ENCODE peak calls at places on chromosomes 11 and 22, in five cellular contexts. J is ACHN; M is pancreas; C is kidney glomerular epithelial cell; H is activated T-helper 9 cell treated with anti-CD3 and anti-CD28 coated beads, Interleukin-2, amount 50 U/mL, for 16 hours. Z is an unnamed sample.
A peak's percentile ranks its signal among the peaks of the same experiment; 100 is the strongest.

GRCh38 chr11:69374110-69374981 is 80.4 kb downstream of the MYEOV start:
- DNase-seq in H (no peak), J (no peak), M (no peak), C (no peak), Z (no peak)

GRCh38 chr11:61045271-61045670 is 57.0 kb upstream of the CD5 start:
- DNase-seq in H (no peak), J (no peak), M (no peak), C (no peak), Z (no peak)

GRCh38 chr11:114279778-114280532 is 16.2 kb upstream of the NNMT start:
- DNase-seq in J (no peak), H (no peak), C (no peak), M (no peak), Z (peak; percentile 77)

GRCh38 chr11:3836903-3837302 is 3.9 kb downstream of the RHOG start:
- DNase-seq in J (no peak), M (no peak), C (no peak), H (no peak), Z (no peak)

GRCh38 chr11:3853935-3854659 is 1.4 kb upstream of the STIM1 start:
- DNase-seq in M (peak; percentile 31), H (no peak), C (no peak), J (no peak), Z (no peak)

GRCh38 chr22:44523981-44524759 is 26.1 kb upstream of the RTL6 start:
- DNase-seq in H (no peak), C (peak; percentile 79), M (no peak), J (no peak), Z (peak; percentile 97)

GRCh38 chr11:113529606-113530005 is 54.4 kb upstream of the DRD2 start:
- DNase-seq in J (no peak), C (no peak), H (no peak), M (no peak), Z (no peak)

GRCh38 chr11:5197538-5197937 is 2.9 kb downstream of the OR51V1 start:
- DNase-seq in M (no peak), H (no peak), J (no peak), C (no peak), Z (no peak)

GRCh38 chr11:59802639-59803176 is 7.9 kb downstream of the MRPL16 start:
- DNase-seq in M (peak; percentile 48), C (peak; percentile 71), J (peak; percentile 51), H (no peak), Z (peak; percentile 74)

GRCh38 chr11:33375688-33376311 is 118.6 kb downstream of the HIPK3 start:
- DNase-seq in C (no peak), M (no peak), H (no peak), J (peak; percentile 11), Z (peak; percentile 40)

GRCh38 chr11:108985611-108986279 is 320.9 kb downstream of the DDX10 start:
- DNase-seq in M (no peak), H (no peak), C (no peak), J (no peak), Z (peak; percentile 63)

Z was measured in fibroblast of the aortic adventitia.